ENCODE peak calls at places on chromosome 10, in eight cellular contexts. O is astrocyte; P is CD8-positive, alpha-beta T cell; D is heart right ventricle; K is OCI-LY7; B is WERI-Rb-1; E is fibroblast of lung; L is prostate gland. T is an unnamed sample.

GRCh38 chr10:17831896-17832295 is 22.7 kb downstream of the MRC1 start:
- DNase-seq in O (no peak), P (no peak), D (no peak), K (no peak), B (no peak), E (no peak), L (no peak), T (no peak)

GRCh38 chr10:6114758-6115410 is 26.1 kb downstream of the RBM17 start:
- DNase-seq in O (peak), P (no peak), D (no peak), K (no peak), B (no peak), E (peak), L (no peak), T (no peak)

GRCh38 chr10:24723386-24723787 is 300 bp downstream of the ARHGAP21 start:
- DNase-seq in O (no peak), P (no peak), D (no peak), K (peak), B (no peak), E (no peak), L (no peak), T (peak)

GRCh38 chr10:62580396-62580795 is 206.2 kb downstream of the ZNF365 start:
- DNase-seq in O (peak), P (no peak), D (no peak), K (no peak), B (no peak), E (no peak), L (no peak), T (no peak)

GRCh38 chr10:96666738-96667137 is 53.6 kb downstream of the PIK3AP1 start:
- DNase-seq in O (no peak), P (no peak), D (no peak), K (peak), B (no peak), E (no peak), L (no peak), T (no peak)

GRCh38 chr10:117609095-117609821 is 66.7 kb downstream of the EMX2 start:
- DNase-seq in O (peak), P (no peak), D (peak), K (no peak), B (no peak), E (no peak), L (no peak), T (no peak)

GRCh38 chr10:61845196-61845949 is 56.1 kb upstream of the ARID5B start:
- DNase-seq in O (no peak), P (no peak), D (no peak), K (no peak), B (no peak), E (no peak), L (peak), T (no peak)

GRCh38 chr10:3323865-3324498 is 151.4 kb upstream of the PITRM1 start:
- DNase-seq in O (peak), P (no peak), D (no peak), K (no peak), B (no peak), E (no peak), L (no peak), T (no peak)

GRCh38 chr10:99328579-99329237 is 448 bp upstream of the CNNM1 start:
- DNase-seq in O (no peak), P (no peak), D (no peak), K (no peak), B (no peak), E (peak), L (no peak), T (no peak)

GRCh38 chr10:133236411-133237240 is 1.0 kb upstream of the VENTX start:
- DNase-seq in O (no peak), P (no peak), D (no peak), K (no peak), B (no peak), E (no peak), L (no peak), T (no peak)
- H3K4me3 ChIP-seq in O (no peak), P (no peak), D (peak), K (no peak), B (peak), E (no peak), L (peak), T (peak)

DNA sequence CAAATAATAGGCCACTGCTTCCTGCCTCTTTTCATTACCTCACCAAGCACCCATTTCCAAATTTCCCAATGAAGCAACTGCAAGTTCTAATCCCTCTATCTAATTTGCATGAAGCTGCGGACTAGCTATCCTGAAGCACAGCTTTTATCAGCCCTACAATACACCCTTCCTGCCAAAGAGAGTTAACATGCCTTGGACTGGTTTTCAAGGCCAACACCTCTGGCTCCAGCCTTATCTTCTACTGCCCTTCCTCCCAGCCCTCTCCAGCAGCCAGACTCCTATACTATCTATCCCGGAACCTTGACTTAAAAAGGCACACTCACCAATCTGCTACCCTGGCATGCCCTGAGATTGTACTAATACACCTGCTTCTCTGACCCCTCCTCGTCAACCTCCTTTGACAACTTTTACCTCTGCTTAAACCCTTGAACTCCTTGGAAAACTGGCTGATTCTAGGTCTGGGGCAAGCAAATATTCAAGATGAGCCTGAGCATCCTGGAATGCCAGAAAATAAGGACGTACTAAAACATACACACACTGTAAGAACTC is 73.4 kb downstream of the SGMS1 start:
- DNase-seq in O (peak), P (no peak), D (no peak), K (no peak), B (no peak), E (no peak), L (no peak), T (no peak)
- H3K27ac ChIP-seq in O (no peak), P (no peak), D (peak), K (no peak), B (no peak), E (no peak), L (no peak), T (no peak)

DNA sequence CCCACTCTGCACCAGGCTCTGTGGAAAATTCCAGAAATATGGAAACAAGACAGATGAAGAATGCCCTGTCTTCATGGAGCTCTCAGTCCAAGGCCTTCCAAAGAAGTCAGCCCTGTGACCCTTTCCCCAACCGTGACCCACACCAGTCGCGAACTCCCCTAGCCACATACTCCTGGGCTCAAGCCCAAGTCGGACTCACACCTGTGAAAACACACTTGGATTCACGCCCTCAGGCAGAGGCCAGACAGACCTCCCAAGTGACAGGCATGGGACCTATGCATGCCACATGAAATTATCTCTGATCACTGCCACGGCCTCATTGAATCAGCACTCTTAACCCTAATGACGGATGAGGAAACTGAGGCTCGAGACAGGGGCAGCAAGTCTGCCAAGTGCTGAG is 42.5 kb downstream of the ZCCHC24 start:
- DNase-seq in O (no peak), P (no peak), D (peak), K (no peak), B (no peak), E (no peak), L (no peak), T (no peak)
- H3K4me3 ChIP-seq in O (no peak), P (no peak), D (peak), K (no peak), B (no peak), E (no peak), L (no peak), T (no peak)

GRCh38 chr10:28139138-28139537 is 140.3 kb upstream of the ODAD2 start:
- DNase-seq in O (peak), P (no peak), D (no peak), K (no peak), B (no peak), E (no peak), L (no peak), T (no peak)
- H3K27ac ChIP-seq in O (peak), P (no peak), D (no peak), K (no peak), B (no peak), E (no peak), L (no peak), T (no peak)

DNA sequence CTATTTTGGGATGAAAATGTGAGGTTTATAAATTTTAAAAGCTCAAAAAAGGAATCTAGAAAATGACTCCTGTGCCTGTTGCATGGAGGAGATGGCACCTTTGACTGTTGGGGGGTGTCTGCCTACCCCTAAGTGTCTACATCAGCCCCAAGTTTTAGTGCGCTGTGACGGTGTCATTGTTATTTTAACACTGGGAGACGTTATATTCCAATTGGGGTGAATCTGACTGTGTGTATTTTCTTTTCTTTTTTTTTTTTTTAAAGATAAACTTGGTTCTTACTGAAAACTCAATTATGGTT is 517 bp downstream of the SRGN start:
- DNase-seq in O (no peak), P (no peak), D (no peak), K (no peak), B (no peak), E (no peak), L (no peak), T (no peak)
- H3K4me3 ChIP-seq in O (peak), P (peak), D (peak), K (peak), B (no peak), E (peak), L (peak), T (peak)

GRCh38 chr10:69182005-69182404 is 2.0 kb downstream of the SUPV3L1 start:
- DNase-seq in O (no peak), P (no peak), D (no peak), K (no peak), B (no peak), E (no peak), L (no peak), T (no peak)
- H3K27ac ChIP-seq in O (no peak), P (no peak), D (no peak), K (no peak), B (no peak), E (no peak), L (no peak), T (no peak)